ENCODE peak calls at places on chromosomes 2 and 18, in seven cellular contexts. M is IMR-90, K is H9, Z is mesendoderm, L is H1, S is mesenchymal stem cell, R is trophoblast cell. W is an unnamed sample.

GRCh38 chr2:29114841-29115609 is at the start of gene CLIP4:
- DNase-seq in M (peak; percentile 51), S (peak; percentile 63), K (no peak), R (peak; percentile 47), L (no peak), Z (no peak), W (no peak)

GRCh38 chr2:165454905-165455304 is 14.6 kb upstream of the CSRNP3 start:
- DNase-seq in M (no peak), Z (no peak), K (no peak), S (no peak), L (no peak), R (no peak), W (no peak)

GRCh38 chr2:12607971-12608370 is 108.8 kb upstream of the TRIB2 start:
- DNase-seq in S (peak; percentile 5), R (no peak), K (no peak), M (peak; percentile 46), Z (peak; percentile 61), L (no peak), W (no peak)

GRCh38 chr2:6372317-6372903 is 493.3 kb downstream of the CMPK2 start:
- DNase-seq in R (peak; percentile 88), M (peak; percentile 73), S (peak; percentile 86), Z (no peak), K (no peak), L (no peak), W (no peak)

GRCh38 chr2:37588316-37588777 is 83.1 kb downstream of the CDC42EP3 start:
- DNase-seq in L (no peak), R (peak; percentile 43), M (peak; percentile 43), Z (no peak), K (no peak), S (peak; percentile 53), W (no peak)

GRCh38 chr2:207240649-207241048 is 74.9 kb upstream of the KLF7 start:
- DNase-seq in M (no peak), S (no peak), R (no peak), K (no peak), L (no peak), Z (no peak), W (no peak)

GRCh38 chr2:172564376-172564775 is 8.5 kb downstream of the PDK1 start:
- DNase-seq in K (no peak), S (no peak), M (no peak), R (no peak), L (no peak), Z (no peak), W (no peak)

GRCh38 chr2:69766014-69766413 is 24.1 kb downstream of the ANXA4 start:
- DNase-seq in M (no peak), S (no peak), L (no peak), R (peak; percentile 97), K (no peak), Z (no peak), W (no peak)

GRCh38 chr2:30273574-30273929 is 42.2 kb downstream of the LBH start:
- DNase-seq in Z (no peak), M (no peak), R (peak; percentile 79), K (no peak), L (no peak), S (no peak), W (no peak)

GRCh38 chr18:54023471-54023870 is 201.0 kb downstream of the MBD2 start:
- DNase-seq in M (no peak), L (no peak), K (no peak), R (peak; percentile 8), Z (no peak), S (peak; percentile 17), W (no peak)

GRCh38 chr2:238927746-238928519 is 80.0 kb downstream of the TWIST2 start:
- DNase-seq in Z (no peak), S (no peak), R (no peak), M (no peak), K (no peak), L (no peak), W (no peak)

GRCh38 chr18:79573921-79574491 is 105.6 kb upstream of the CTDP1 start:
- DNase-seq in R (no peak), S (no peak), M (no peak), L (no peak), Z (no peak), K (peak; percentile 11), W (no peak)

GRCh38 chr2:132815522-132815921 is 145.5 kb upstream of the LYPD1 start:
- DNase-seq in Z (no peak), K (no peak), M (peak; percentile 98), L (no peak), R (no peak), S (peak; percentile 21), W (no peak)

GRCh38 chr2:189285962-189286648 is 106.5 kb upstream of the COL5A2 start:
- DNase-seq in K (no peak), S (peak; percentile 97), M (peak; percentile 92), R (peak; percentile 49), Z (peak; percentile 52), L (no peak), W (no peak)

GRCh38 chr2:107588960-107589542 is 237.6 kb upstream of the RGPD4 start:
- DNase-seq in S (peak; percentile 12), K (no peak), M (peak; percentile 28), Z (no peak), L (no peak), R (no peak), W (no peak)

GRCh38 chr2:159066541-159067156 is 98.2 kb downstream of the TANC1 start:
- DNase-seq in R (no peak), L (no peak), S (no peak), K (no peak), M (no peak), Z (no peak), W (no peak)

DNA sequence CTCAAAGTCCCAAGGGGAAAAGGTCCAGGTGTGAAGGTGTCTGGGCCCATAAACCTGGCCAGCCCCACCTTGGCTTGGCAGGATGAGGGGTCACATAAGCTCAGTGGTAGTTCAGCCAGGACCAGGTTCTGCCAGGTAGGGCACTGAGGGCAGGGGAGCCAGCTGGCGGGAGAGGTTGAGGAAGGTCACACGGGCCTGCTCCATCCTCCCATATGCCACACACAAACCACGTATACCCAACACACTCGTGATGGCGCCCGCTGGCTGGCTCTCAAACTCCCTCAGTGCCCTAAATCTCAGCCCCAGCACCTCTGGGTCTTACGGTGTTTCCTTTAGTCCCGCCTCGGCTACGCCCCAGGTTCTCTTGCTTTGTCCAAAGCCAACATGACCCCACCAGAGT is 160.5 kb downstream of the ZFP36L2 start:
- DNase-seq in L (no peak), K (no peak), R (no peak), S (no peak), M (no peak), Z (no peak), W (no peak)
- H2AK5ac ChIP-seq in L (no peak overlapping the region), K (no peak overlapping the region), R (peak overlapping the region; percentile 14), S (no peak overlapping the region), M (peak overlapping the region; percentile 80), Z (no peak overlapping the region), W (peak overlapping the region; percentile 90)

GRCh38 chr2:10054424-10054823 is 11.1 kb downstream of the KLF11 start:
- DNase-seq in M (no peak), S (no peak), Z (no peak), K (no peak), L (no peak), R (no peak), W (no peak)
- H2AK5ac ChIP-seq in M (no peak overlapping the region), S (no peak overlapping the region), Z (no peak overlapping the region), K (no peak overlapping the region), L (no peak overlapping the region), R (no peak overlapping the region), W (no peak overlapping the region)

GRCh38 chr2:237623428-237624403 is 3.7 kb upstream of the LRRFIP1 start:
- DNase-seq in Z (peak; percentile 44), L (no peak), R (no peak), S (no peak), M (peak; percentile 45), K (peak; percentile 18), W (no peak)

GRCh38 chr2:237625777-237626176 is 1.6 kb upstream of the LRRFIP1 start:
- DNase-seq in L (no peak), M (no peak), K (peak; percentile 22), Z (no peak), R (no peak), S (no peak), W (no peak)

GRCh38 chr2:237626813-237627451 is 455 bp upstream of the LRRFIP1 start:
- DNase-seq in L (no peak), Z (peak; percentile 37), R (no peak), S (no peak), M (no peak), K (peak; percentile 51), W (no peak)

GRCh38 chr2:237624565-237624964 is 2.8 kb upstream of the LRRFIP1 start:
- DNase-seq in S (no peak), L (no peak), M (no peak), K (peak; percentile 19), Z (no peak), R (no peak), W (no peak)

GRCh38 chr2:237625216-237625705 is 2.1 kb upstream of the LRRFIP1 start:
- DNase-seq in L (no peak), Z (no peak), R (no peak), M (no peak), K (peak; percentile 12), S (no peak), W (no peak)
- H2AK5ac ChIP-seq in L (no peak overlapping the region), Z (no peak overlapping the region), R (no peak overlapping the region), M (peak overlapping the region; percentile 20), K (no peak overlapping the region), S (no peak overlapping the region), W (no peak overlapping the region)

DNA sequence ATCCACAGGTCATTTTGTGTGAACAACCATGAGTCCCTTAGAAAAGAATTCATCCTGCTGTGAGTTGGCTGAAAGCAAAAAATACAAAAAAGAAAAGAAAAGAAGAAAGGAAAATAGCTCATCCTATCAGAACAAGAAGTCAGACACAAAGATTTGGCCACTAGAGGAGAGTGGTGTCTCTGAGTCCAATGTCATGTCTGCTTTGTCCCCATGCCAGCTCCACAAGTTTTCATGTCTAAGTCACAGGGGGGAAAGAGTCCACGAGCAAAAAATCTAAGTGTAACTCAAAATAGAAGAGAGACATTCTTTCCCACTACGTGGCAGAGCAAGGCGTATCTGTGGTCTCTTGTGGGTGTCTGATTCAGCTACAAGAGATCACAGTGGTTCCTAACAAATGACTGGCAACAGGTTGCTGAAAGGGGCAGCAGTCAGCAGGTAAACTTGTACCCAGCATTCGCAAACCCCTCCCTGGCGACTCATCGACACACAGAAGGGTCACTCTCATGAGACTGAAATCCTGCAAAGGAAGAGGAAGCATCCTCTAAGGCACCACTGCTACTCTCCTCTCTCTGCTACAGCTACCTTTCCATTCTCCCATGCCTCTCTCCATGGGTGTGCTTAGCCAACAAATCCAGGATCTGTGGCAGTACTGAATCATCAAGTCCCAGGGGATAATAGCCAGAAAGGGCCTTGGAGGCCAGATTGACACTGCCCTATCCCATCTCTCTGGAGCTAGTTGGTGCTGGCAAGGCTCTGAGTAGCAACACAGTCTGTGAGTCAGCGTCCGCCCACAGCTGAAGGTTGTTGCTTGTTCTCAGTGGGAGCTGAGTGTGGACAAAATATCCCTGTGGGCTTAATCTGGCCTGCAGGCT is 123.0 kb upstream of the SLC39A10 start:
- DNase-seq in R (no peak), S (peak; percentile 79), K (no peak), M (peak; percentile 94), L (no peak), Z (peak; percentile 51), W (no peak)
- H2AK5ac ChIP-seq in R (no peak overlapping the region), S (peak overlapping the region; percentile 74), K (no peak overlapping the region), M (peak overlapping the region; percentile 80), L (no peak overlapping the region), Z (no peak overlapping the region), W (no peak overlapping the region)